ENCODE peak calls at places on chromosomes 3 and 15, in eight cellular contexts. I is EH; N is effector CD8-positive, alpha-beta T cell; J is SIG-M5; U is HEK293T; H is activated naive CD4-positive, alpha-beta T cell treated with Interleukin-2 at 50 U/mL for 16 hours; O is heart right ventricle; K is T-helper 1 cell. D is an unnamed sample.

GRCh38 chr3:123552095-123552714 is 32.6 kb downstream of the HACD2 start:
- DNase-seq in I (peak), N (no peak), J (no peak), U (peak), H (no peak), O (no peak), K (no peak), D (no peak)

GRCh38 chr3:122208579-122208978 is 25.1 kb downstream of the CASR start:
- DNase-seq in I (no peak), N (no peak), J (no peak), U (no peak), H (no peak), O (no peak), K (no peak), D (no peak)

GRCh38 chr3:127066635-127067034 is 83.7 kb downstream of the PLXNA1 start:
- DNase-seq in I (no peak), N (no peak), J (no peak), U (no peak), H (no peak), O (no peak), K (no peak), D (no peak)

GRCh38 chr3:138442433-138442832 is 8.0 kb downstream of the ESYT3 start:
- DNase-seq in I (peak), N (no peak), J (no peak), U (peak), H (no peak), O (no peak), K (no peak), D (no peak)

GRCh38 chr15:97235285-97235985 is 725.1 kb upstream of the ARRDC4 start:
- DNase-seq in I (peak), N (no peak), J (no peak), U (peak), H (peak), O (peak), K (no peak), D (peak)

GRCh38 chr3:53346514-53346913 is 829 bp downstream of the DCP1A start:
- DNase-seq in I (peak), N (no peak), J (no peak), U (peak), H (no peak), O (no peak), K (no peak), D (no peak)

GRCh38 chr15:31437686-31438085 is 111.1 kb downstream of the KLF13 start:
- DNase-seq in I (no peak), N (no peak), J (no peak), U (no peak), H (peak), O (no peak), K (no peak), D (no peak)

GRCh38 chr3:13141183-13141582 is 68.0 kb upstream of the IQSEC1 start:
- DNase-seq in I (no peak), N (no peak), J (no peak), U (no peak), H (no peak), O (no peak), K (no peak), D (no peak)

GRCh38 chr3:12194209-12194608 is 35.5 kb upstream of the TIMP4 start:
- DNase-seq in I (peak), N (no peak), J (peak), U (no peak), H (no peak), O (no peak), K (no peak), D (peak)

GRCh38 chr3:52216585-52217408 is 8.6 kb downstream of the TLR9 start:
- DNase-seq in I (peak), N (peak), J (no peak), U (no peak), H (peak), O (peak), K (peak), D (peak)

GRCh38 chr15:45943255-45943654 is 308.4 kb downstream of the SQOR start:
- DNase-seq in I (no peak), N (no peak), J (no peak), U (no peak), H (no peak), O (no peak), K (no peak), D (no peak)

GRCh38 chr15:40250304-40250656 is 11.4 kb downstream of the PAK6 start:
- DNase-seq in I (no peak), N (no peak), J (no peak), U (no peak), H (no peak), O (no peak), K (no peak), D (no peak)

GRCh38 chr3:170780955-170781354 is 89.0 kb downstream of the RPL22L1 start:
- DNase-seq in I (no peak), N (no peak), J (no peak), U (no peak), H (no peak), O (no peak), K (no peak), D (no peak)

GRCh38 chr3:195761503-195762248 is 40.9 kb downstream of the MUC20 start:
- DNase-seq in I (no peak), N (no peak), J (no peak), U (no peak), H (no peak), O (no peak), K (no peak), D (no peak)

GRCh38 chr3:73255609-73256029 is 194.2 kb downstream of the EBLN2 start:
- DNase-seq in I (peak), N (no peak), J (no peak), U (peak), H (no peak), O (no peak), K (no peak), D (no peak)

GRCh38 chr15:90807074-90807646 is 61.2 kb upstream of the FURIN start:
- DNase-seq in I (peak), N (no peak), J (no peak), U (no peak), H (no peak), O (no peak), K (no peak), D (no peak)

GRCh38 chr3:169334994-169335393 is 328.5 kb downstream of the MECOM start:
- DNase-seq in I (no peak), N (no peak), J (no peak), U (no peak), H (no peak), O (no peak), K (no peak), D (no peak)

GRCh38 chr3:33716227-33716626 is 1.8 kb downstream of the CLASP2 start:
- DNase-seq in I (no peak), N (no peak), J (no peak), U (no peak), H (no peak), O (no peak), K (no peak), D (no peak)

GRCh38 chr3:100210777-100211145 is 50.0 kb upstream of the TBC1D23 start:
- DNase-seq in I (peak), N (no peak), J (no peak), U (no peak), H (no peak), O (no peak), K (no peak), D (no peak)

GRCh38 chr15:55654541-55654940 is 66.4 kb upstream of the PYGO1 start:
- DNase-seq in I (no peak), N (no peak), J (no peak), U (no peak), H (no peak), O (no peak), K (no peak), D (no peak)

GRCh38 chr15:57422113-57422754 is 45.9 kb downstream of the CGNL1 start:
- DNase-seq in I (peak), N (no peak), J (no peak), U (no peak), H (no peak), O (no peak), K (no peak), D (no peak)

GRCh38 chr3:108403921-108404320 is 106.5 kb downstream of the MYH15 start:
- DNase-seq in I (peak), N (no peak), J (no peak), U (no peak), H (no peak), O (no peak), K (no peak), D (no peak)

GRCh38 chr3:72892870-72893269 is 5.0 kb downstream of the GXYLT2 start:
- DNase-seq in I (no peak), N (no peak), J (no peak), U (peak), H (no peak), O (no peak), K (no peak), D (no peak)

GRCh38 chr15:48427960-48428547 is 96.8 kb downstream of the DUT start:
- DNase-seq in I (peak), N (no peak), J (no peak), U (no peak), H (no peak), O (no peak), K (no peak), D (no peak)

GRCh38 chr3:160225181-160226025 is at the start of gene C3orf80:
- DNase-seq in I (peak), N (no peak), J (no peak), U (peak), H (peak), O (peak), K (no peak), D (no peak)

GRCh38 chr3:56125358-56126005 is 342.8 kb downstream of the ERC2 start:
- DNase-seq in I (peak), N (no peak), J (no peak), U (peak), H (no peak), O (peak), K (no peak), D (peak)

GRCh38 chr3:157572559-157573270 is 69.5 kb upstream of the VEPH1 start:
- DNase-seq in I (peak), N (no peak), J (no peak), U (peak), H (no peak), O (no peak), K (no peak), D (peak)

GRCh38 chr3:120506828-120507774 is 56.3 kb upstream of the FSTL1 start:
- DNase-seq in I (peak), N (no peak), J (no peak), U (peak), H (no peak), O (no peak), K (no peak), D (no peak)

GRCh38 chr15:73079570-73079969 is 27.3 kb downstream of the NEO1 start:
- DNase-seq in I (no peak), N (no peak), J (no peak), U (no peak), H (no peak), O (no peak), K (no peak), D (no peak)

GRCh38 chr3:187610926-187611545 is 59.2 kb downstream of the SST start:
- DNase-seq in I (peak), N (no peak), J (no peak), U (no peak), H (no peak), O (no peak), K (no peak), D (no peak)

GRCh38 chr3:196638922-196639516 is 475 bp upstream of the NRROS start:
- DNase-seq in I (no peak), N (no peak), J (no peak), U (no peak), H (no peak), O (no peak), K (no peak), D (no peak)

GRCh38 chr3:171459130-171459941 is 869 bp downstream of the TNIK start:
- DNase-seq in I (peak), N (peak), J (no peak), U (peak), H (peak), O (peak), K (peak), D (no peak)

GRCh38 chr15:89533861-89534544 is 37.6 kb upstream of the RHCG start:
- DNase-seq in I (peak), N (no peak), J (no peak), U (no peak), H (no peak), O (no peak), K (no peak), D (no peak)

GRCh38 chr3:10291139-10291500 is 1.6 kb downstream of the GHRL start:
- DNase-seq in I (no peak), N (no peak), J (no peak), U (no peak), H (no peak), O (no peak), K (no peak), D (no peak)

GRCh38 chr3:50537421-50538129 is 30.0 kb downstream of the C3orf18 start:
- DNase-seq in I (no peak), N (no peak), J (no peak), U (no peak), H (no peak), O (no peak), K (no peak), D (no peak)

GRCh38 chr3:185584681-185585080 is 1.4 kb upstream of the SENP2 start:
- DNase-seq in I (no peak), N (no peak), J (no peak), U (no peak), H (no peak), O (no peak), K (no peak), D (no peak)

GRCh38 chr3:170829873-170830272 is 40.1 kb downstream of the RPL22L1 start:
- DNase-seq in I (no peak), N (no peak), J (no peak), U (no peak), H (no peak), O (no peak), K (no peak), D (no peak)

GRCh38 chr15:42404461-42405235 is 45.3 kb downstream of the CAPN3 start:
- DNase-seq in I (no peak), N (no peak), J (no peak), U (no peak), H (no peak), O (no peak), K (no peak), D (no peak)

GRCh38 chr3:46946856-46947544 is 29.5 kb downstream of the CCDC12 start:
- DNase-seq in I (peak), N (no peak), J (no peak), U (no peak), H (peak), O (peak), K (peak), D (no peak)

D was measured in Panc1.